ENCODE peak calls at places on chromosomes 7 and 10, in five cellular contexts. One of them, this sample, is unnamed.

GRCh38 chr10:50857579-50857978 is 27.8 kb downstream of the A1CF start:
- DNase-seq in epithelial cell of esophagus: no peak
- DNase-seq in psoas muscle: no peak
- DNase-seq in GM23338: peak
- DNase-seq in AG10803: no peak
- DNase-seq in this sample: no peak

GRCh38 chr10:116802474-116802873 is 46.8 kb upstream of the ENO4 start:
- DNase-seq in epithelial cell of esophagus: no peak
- DNase-seq in psoas muscle: no peak
- DNase-seq in GM23338: peak
- DNase-seq in AG10803: no peak
- DNase-seq in this sample: no peak

GRCh38 chr7:158324397-158325360 is 262.9 kb downstream of the PTPRN2 start:
- DNase-seq in epithelial cell of esophagus: peak
- DNase-seq in psoas muscle: no peak
- DNase-seq in GM23338: no peak
- DNase-seq in AG10803: no peak
- DNase-seq in this sample: no peak

GRCh38 chr10:58651040-58651439 is 138.4 kb downstream of the BICC1 start:
- DNase-seq in epithelial cell of esophagus: no peak
- DNase-seq in psoas muscle: no peak
- DNase-seq in GM23338: no peak
- DNase-seq in AG10803: peak
- DNase-seq in this sample: peak

GRCh38 chr10:74417397-74417796 is 266.4 kb downstream of the ADK start:
- DNase-seq in epithelial cell of esophagus: no peak
- DNase-seq in psoas muscle: no peak
- DNase-seq in GM23338: no peak
- DNase-seq in AG10803: no peak
- DNase-seq in this sample: no peak

GRCh38 chr7:48298779-48299178 is 127.5 kb downstream of the ABCA13 start:
- DNase-seq in epithelial cell of esophagus: peak
- DNase-seq in psoas muscle: no peak
- DNase-seq in GM23338: no peak
- DNase-seq in AG10803: peak
- DNase-seq in this sample: peak

GRCh38 chr7:72316148-72316547 is 96.0 kb downstream of the CALN1 start:
- DNase-seq in epithelial cell of esophagus: no peak
- DNase-seq in psoas muscle: no peak
- DNase-seq in GM23338: no peak
- DNase-seq in AG10803: no peak
- DNase-seq in this sample: no peak

GRCh38 chr10:125520968-125521367 is 162.0 kb downstream of the TEX36 start:
- DNase-seq in epithelial cell of esophagus: no peak
- DNase-seq in psoas muscle: no peak
- DNase-seq in GM23338: no peak
- DNase-seq in AG10803: no peak
- DNase-seq in this sample: no peak

GRCh38 chr10:21724695-21725371 is 190.8 kb downstream of the MLLT10 start:
- DNase-seq in epithelial cell of esophagus: peak
- DNase-seq in psoas muscle: peak
- DNase-seq in GM23338: peak
- DNase-seq in AG10803: peak
- DNase-seq in this sample: peak

GRCh38 chr10:80277567-80278250 is 11.7 kb downstream of the MAT1A start:
- DNase-seq in epithelial cell of esophagus: no peak
- DNase-seq in psoas muscle: no peak
- DNase-seq in GM23338: no peak
- DNase-seq in AG10803: no peak
- DNase-seq in this sample: no peak

GRCh38 chr7:21507627-21508343 is 35.1 kb upstream of the DNAH11 start:
- DNase-seq in epithelial cell of esophagus: peak
- DNase-seq in psoas muscle: peak
- DNase-seq in GM23338: peak
- DNase-seq in AG10803: peak
- DNase-seq in this sample: peak

GRCh38 chr10:84860855-84861254 is 532.5 kb downstream of the CCSER2 start:
- DNase-seq in epithelial cell of esophagus: no peak
- DNase-seq in psoas muscle: no peak
- DNase-seq in GM23338: no peak
- DNase-seq in AG10803: no peak
- DNase-seq in this sample: no peak

GRCh38 chr7:94245500-94245899 is 149.2 kb upstream of the COL1A2 start:
- DNase-seq in epithelial cell of esophagus: peak
- DNase-seq in psoas muscle: no peak
- DNase-seq in GM23338: no peak
- DNase-seq in AG10803: no peak
- DNase-seq in this sample: no peak

GRCh38 chr7:157466473-157467261 is 129.9 kb downstream of the DNAJB6 start:
- DNase-seq in epithelial cell of esophagus: no peak
- DNase-seq in psoas muscle: no peak
- DNase-seq in GM23338: no peak
- DNase-seq in AG10803: no peak
- DNase-seq in this sample: no peak

GRCh38 chr7:112995091-112995824 is 91.4 kb downstream of the GPR85 start:
- DNase-seq in epithelial cell of esophagus: peak
- DNase-seq in psoas muscle: no peak
- DNase-seq in GM23338: peak
- DNase-seq in AG10803: peak
- DNase-seq in this sample: peak

GRCh38 chr7:128056901-128057300 is 25.7 kb upstream of the LRRC4 start:
- DNase-seq in epithelial cell of esophagus: peak
- DNase-seq in psoas muscle: no peak
- DNase-seq in GM23338: no peak
- DNase-seq in AG10803: peak
- DNase-seq in this sample: peak

GRCh38 chr10:77297370-77297692 is 340.3 kb downstream of the KCNMA1 start:
- DNase-seq in epithelial cell of esophagus: peak
- DNase-seq in psoas muscle: no peak
- DNase-seq in GM23338: no peak
- DNase-seq in AG10803: peak
- DNase-seq in this sample: peak

GRCh38 chr7:140231779-140232491 is 55.2 kb upstream of the KDM7A start:
- DNase-seq in epithelial cell of esophagus: peak
- DNase-seq in psoas muscle: no peak
- DNase-seq in GM23338: no peak
- DNase-seq in AG10803: no peak
- DNase-seq in this sample: no peak

GRCh38 chr7:131424219-131424822 is 96.6 kb downstream of the MKLN1 start:
- DNase-seq in epithelial cell of esophagus: peak
- DNase-seq in psoas muscle: no peak
- DNase-seq in GM23338: peak
- DNase-seq in AG10803: peak
- DNase-seq in this sample: peak

GRCh38 chr7:50504646-50505546 is 54.7 kb upstream of the FIGNL1 start:
- DNase-seq in epithelial cell of esophagus: no peak
- DNase-seq in psoas muscle: peak
- DNase-seq in GM23338: no peak
- DNase-seq in AG10803: peak
- DNase-seq in this sample: peak

GRCh38 chr7:158461824-158462223 is 125.8 kb downstream of the PTPRN2 start:
- DNase-seq in epithelial cell of esophagus: no peak
- DNase-seq in psoas muscle: no peak
- DNase-seq in GM23338: no peak
- DNase-seq in AG10803: no peak
- DNase-seq in this sample: no peak

GRCh38 chr10:78049861-78050260 is 16.2 kb downstream of the RPS24 start:
- DNase-seq in epithelial cell of esophagus: no peak
- DNase-seq in psoas muscle: no peak
- DNase-seq in GM23338: no peak
- DNase-seq in AG10803: no peak
- DNase-seq in this sample: no peak

GRCh38 chr10:126458453-126458852 is 70.2 kb upstream of the ADAM12 start:
- DNase-seq in epithelial cell of esophagus: no peak
- DNase-seq in psoas muscle: no peak
- DNase-seq in GM23338: no peak
- DNase-seq in AG10803: peak
- DNase-seq in this sample: peak

GRCh38 chr10:104806791-104807190 is 165.7 kb downstream of the SORCS3 start:
- DNase-seq in epithelial cell of esophagus: no peak
- DNase-seq in psoas muscle: no peak
- DNase-seq in GM23338: no peak
- DNase-seq in AG10803: no peak
- DNase-seq in this sample: no peak

GRCh38 chr7:119522263-119522662 is 750.7 kb upstream of the KCND2 start:
- DNase-seq in epithelial cell of esophagus: no peak
- DNase-seq in psoas muscle: no peak
- DNase-seq in GM23338: no peak
- DNase-seq in AG10803: no peak
- DNase-seq in this sample: no peak

GRCh38 chr7:157817433-157817832 is 480.6 kb downstream of the DNAJB6 start:
- DNase-seq in epithelial cell of esophagus: no peak
- DNase-seq in psoas muscle: no peak
- DNase-seq in GM23338: no peak
- DNase-seq in AG10803: no peak
- DNase-seq in this sample: no peak

GRCh38 chr7:27661776-27662489 is 750 bp downstream of the HIBADH start:
- DNase-seq in epithelial cell of esophagus: no peak
- DNase-seq in psoas muscle: peak
- DNase-seq in GM23338: peak
- DNase-seq in AG10803: peak
- DNase-seq in this sample: peak

GRCh38 chr10:103605359-103606156 is 112.1 kb downstream of the NEURL1 start:
- DNase-seq in epithelial cell of esophagus: peak
- DNase-seq in psoas muscle: peak
- DNase-seq in GM23338: peak
- DNase-seq in AG10803: peak
- DNase-seq in this sample: peak

GRCh38 chr7:100543586-100543985 is 4.6 kb downstream of the AGFG2 start:
- DNase-seq in epithelial cell of esophagus: no peak
- DNase-seq in psoas muscle: no peak
- DNase-seq in GM23338: no peak
- DNase-seq in AG10803: no peak
- DNase-seq in this sample: no peak

GRCh38 chr7:100539436-100540006 is 518 bp downstream of the AGFG2 start:
- DNase-seq in epithelial cell of esophagus: no peak
- DNase-seq in psoas muscle: no peak
- DNase-seq in GM23338: peak
- DNase-seq in AG10803: no peak
- DNase-seq in this sample: no peak

GRCh38 chr7:100540073-100540723 is 1.2 kb downstream of the AGFG2 start:
- DNase-seq in epithelial cell of esophagus: no peak
- DNase-seq in psoas muscle: no peak
- DNase-seq in GM23338: no peak
- DNase-seq in AG10803: no peak
- DNase-seq in this sample: no peak

GRCh38 chr7:100538654-100539435 is at the start of gene AGFG2:
- DNase-seq in epithelial cell of esophagus: peak
- DNase-seq in psoas muscle: peak
- DNase-seq in GM23338: peak
- DNase-seq in AG10803: peak
- DNase-seq in this sample: peak

GRCh38 chr7:100538348-100538653 is 702 bp upstream of the AGFG2 start:
- DNase-seq in epithelial cell of esophagus: no peak
- DNase-seq in psoas muscle: no peak
- DNase-seq in GM23338: no peak
- DNase-seq in AG10803: no peak
- DNase-seq in this sample: no peak
- H3K4me3 ChIP-seq in epithelial cell of esophagus: peak
- H3K4me3 ChIP-seq in psoas muscle: peak
- H3K4me3 ChIP-seq in GM23338: peak
- H3K4me3 ChIP-seq in AG10803: peak
- H3K4me3 ChIP-seq in this sample: peak

GRCh38 chr10:124091646-124092269 is 1.6 kb downstream of the CHST15 start:
- DNase-seq in epithelial cell of esophagus: peak
- DNase-seq in psoas muscle: peak
- DNase-seq in GM23338: peak
- DNase-seq in AG10803: no peak
- DNase-seq in this sample: peak

GRCh38 chr10:124094419-124094785 is 1.0 kb upstream of the CHST15 start:
- DNase-seq in epithelial cell of esophagus: no peak
- DNase-seq in psoas muscle: peak
- DNase-seq in GM23338: no peak
- DNase-seq in AG10803: no peak
- DNase-seq in this sample: no peak

GRCh38 chr10:124090630-124091209 is 2.7 kb downstream of the CHST15 start:
- DNase-seq in epithelial cell of esophagus: no peak
- DNase-seq in psoas muscle: no peak
- DNase-seq in GM23338: no peak
- DNase-seq in AG10803: no peak
- DNase-seq in this sample: no peak

GRCh38 chr10:124093076-124093773 is at the start of gene CHST15:
- DNase-seq in epithelial cell of esophagus: peak
- DNase-seq in psoas muscle: peak
- DNase-seq in GM23338: peak
- DNase-seq in AG10803: peak
- DNase-seq in this sample: peak

GRCh38 chr10:124092270-124093075 is 925 bp downstream of the CHST15 start:
- DNase-seq in epithelial cell of esophagus: peak
- DNase-seq in psoas muscle: peak
- DNase-seq in GM23338: peak
- DNase-seq in AG10803: no peak
- DNase-seq in this sample: peak
- TF ChIP-seq CTCF in epithelial cell of esophagus: no peak
- TF ChIP-seq CTCF in psoas muscle: peak
- TF ChIP-seq CTCF in GM23338: no peak
- TF ChIP-seq CTCF in AG10803: no peak
- TF ChIP-seq CTCF in this sample: no peak

DNA sequence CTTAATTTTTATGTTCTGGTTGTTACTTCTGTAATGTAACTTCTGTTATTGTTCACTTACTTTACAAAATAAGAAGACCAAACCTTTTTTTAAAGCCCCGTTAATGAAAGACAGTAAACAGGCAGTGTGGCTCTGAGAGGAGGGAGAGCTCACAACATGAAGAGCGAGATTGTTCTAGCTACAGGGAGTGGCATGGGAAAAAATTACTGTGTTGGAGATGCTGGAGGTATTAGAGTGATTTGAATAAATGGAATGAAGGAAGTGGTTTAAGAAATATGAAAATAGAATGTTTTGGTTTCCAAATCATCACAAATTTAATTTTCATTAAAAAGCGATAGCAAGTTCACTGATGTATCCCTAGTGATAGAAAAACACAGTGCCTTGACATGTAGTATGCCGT is 31.8 kb downstream of the REEP3 start:
- DNase-seq in epithelial cell of esophagus: peak
- DNase-seq in psoas muscle: no peak
- DNase-seq in GM23338: no peak
- DNase-seq in AG10803: peak
- DNase-seq in this sample: peak
- H3K4me3 ChIP-seq in epithelial cell of esophagus: peak
- H3K4me3 ChIP-seq in psoas muscle: no peak
- H3K4me3 ChIP-seq in GM23338: no peak
- H3K4me3 ChIP-seq in AG10803: no peak
- H3K4me3 ChIP-seq in this sample: no peak

DNA sequence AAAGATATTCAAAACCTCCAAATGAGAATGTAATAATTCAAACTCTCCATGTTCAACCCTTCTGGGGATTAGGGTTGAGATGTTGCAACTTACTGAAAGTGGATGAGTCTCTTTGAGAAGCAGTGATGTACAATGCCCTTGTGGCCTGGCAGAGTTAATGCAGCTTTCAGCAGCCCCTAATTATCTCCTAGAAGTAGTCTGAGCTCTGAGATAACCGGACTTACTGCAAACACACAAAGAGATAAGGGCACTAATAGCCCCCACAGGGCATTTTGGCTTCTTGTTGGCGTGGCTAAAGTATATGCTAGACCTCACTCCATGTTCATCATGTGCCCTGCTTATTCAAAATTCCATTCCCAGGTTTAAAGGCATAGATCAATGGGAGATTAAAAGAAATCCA is 404.7 kb downstream of the NEBL start:
- DNase-seq in epithelial cell of esophagus: no peak
- DNase-seq in psoas muscle: no peak
- DNase-seq in GM23338: peak
- DNase-seq in AG10803: no peak
- DNase-seq in this sample: no peak
- TF ChIP-seq CTCF in epithelial cell of esophagus: no peak
- TF ChIP-seq CTCF in psoas muscle: no peak
- TF ChIP-seq CTCF in GM23338: peak
- TF ChIP-seq CTCF in AG10803: no peak
- TF ChIP-seq CTCF in this sample: no peak

This sample was measured in foreskin fibroblast.